ENCODE peak calls at places on chromosomes 13 and 19, in eight cellular contexts. K is skeletal muscle cell; Z is CD8-positive, alpha-beta memory T cell; C is fibroblast of lung; Q is AG04450; D is thoracic aorta; G is MM.1S; E is CD8-positive, alpha-beta T cell. R is an unnamed sample.

GRCh38 chr19:51055866-51056265 is 9.0 kb downstream of the KLK13 start:
- DNase-seq in K (no peak), E (no peak), G (no peak), D (no peak), Q (no peak), Z (no peak), C (no peak), R (peak)

GRCh38 chr19:38389101-38389925 is 816 bp downstream of the SPRED3 start:
- DNase-seq in C (peak), D (peak), E (no peak), Q (peak), K (peak), G (no peak), Z (no peak), R (peak)

GRCh38 chr13:113547248-113547971 is 37.1 kb upstream of the TFDP1 start:
- DNase-seq in K (no peak), C (peak), D (no peak), Z (no peak), G (no peak), Q (no peak), E (no peak), R (no peak)

GRCh38 chr19:53598361-53598760 is 33.4 kb upstream of the DPRX start:
- DNase-seq in Z (no peak), G (no peak), E (no peak), D (no peak), K (no peak), C (no peak), Q (no peak), R (no peak)

GRCh38 chr13:99311137-99311536 is 3.9 kb upstream of the GPR183 start:
- DNase-seq in Q (no peak), E (no peak), Z (no peak), G (no peak), D (no peak), C (peak), K (no peak), R (no peak)

GRCh38 chr13:44220948-44221347 is 152.7 kb upstream of the SERP2 start:
- DNase-seq in Z (no peak), C (no peak), E (no peak), G (no peak), Q (no peak), K (no peak), D (no peak), R (peak)

GRCh38 chr19:50555033-50555432 is 13.2 kb downstream of the LRRC4B start:
- DNase-seq in Q (no peak), E (no peak), G (no peak), K (no peak), D (no peak), Z (no peak), C (no peak), R (no peak)

GRCh38 chr19:4738734-4739133 is 15.1 kb upstream of the DPP9 start:
- DNase-seq in Q (no peak), C (no peak), G (no peak), D (no peak), E (no peak), Z (no peak), K (no peak), R (no peak)

GRCh38 chr19:47765522-47766358 is 12.8 kb upstream of the SELENOW start:
- DNase-seq in K (no peak), G (peak), Z (peak), D (no peak), Q (no peak), C (peak), E (no peak), R (peak)

GRCh38 chr13:44244288-44244687 is 129.3 kb upstream of the SERP2 start:
- DNase-seq in C (peak), E (no peak), K (no peak), G (no peak), D (no peak), Z (no peak), Q (no peak), R (no peak)

GRCh38 chr19:45952341-45952690 is 21.3 kb downstream of the NOVA2 start:
- DNase-seq in K (no peak), Z (no peak), G (no peak), C (no peak), D (no peak), E (no peak), Q (no peak), R (no peak)
- H3K4me3 ChIP-seq in K (no peak), Z (no peak), G (no peak), C (no peak), D (no peak), E (no peak), Q (no peak), R (no peak)

DNA sequence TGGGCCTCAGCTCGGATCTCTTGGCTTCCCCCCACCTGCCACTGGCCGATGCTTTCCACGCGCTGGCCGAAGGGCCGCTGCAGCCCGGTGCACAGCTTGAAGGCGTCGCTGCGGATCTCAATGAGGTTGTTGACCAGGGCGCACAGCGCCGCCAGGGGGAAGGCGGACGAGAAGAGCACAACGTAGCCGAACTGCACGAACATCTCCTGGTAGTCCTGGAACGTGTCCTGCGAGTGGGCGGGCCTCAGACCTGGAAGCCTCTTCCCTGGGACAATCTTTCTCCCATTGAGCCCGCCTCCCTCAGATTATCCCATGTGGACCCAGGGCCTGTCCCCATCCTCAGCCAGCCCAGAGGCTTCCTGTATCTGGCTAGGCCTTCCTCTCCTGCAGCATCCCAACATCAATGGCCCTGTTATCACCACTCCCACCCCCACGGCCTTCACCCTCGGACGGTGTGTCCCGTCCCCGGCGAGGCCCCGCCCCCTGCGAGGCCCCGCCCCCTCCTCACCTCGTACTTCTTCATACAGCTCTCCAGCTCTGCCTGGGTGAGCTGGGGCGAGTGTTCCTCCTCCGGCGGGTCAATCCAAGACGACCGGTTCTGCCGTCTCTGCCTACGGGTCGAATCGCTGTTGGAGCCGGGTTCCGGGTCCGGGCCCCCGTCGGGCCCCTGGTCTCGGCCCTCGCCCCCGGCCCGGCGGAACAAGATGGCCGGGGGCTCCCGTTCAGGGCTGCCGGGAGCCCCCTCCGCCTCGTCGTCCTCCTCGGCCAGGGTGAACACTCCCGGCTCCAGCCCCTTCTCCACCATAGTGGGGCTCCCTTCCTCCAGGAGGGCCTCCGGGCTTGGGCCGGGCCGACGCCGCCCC is 6.8 kb downstream of the ANO8 start:
- DNase-seq in Z (peak), E (no peak), K (no peak), D (no peak), C (no peak), Q (no peak), G (no peak), R (peak)
- H3K4me3 ChIP-seq in Z (peak), E (peak), K (peak), D (peak), C (no peak), Q (no peak), G (no peak), R (peak)

DNA sequence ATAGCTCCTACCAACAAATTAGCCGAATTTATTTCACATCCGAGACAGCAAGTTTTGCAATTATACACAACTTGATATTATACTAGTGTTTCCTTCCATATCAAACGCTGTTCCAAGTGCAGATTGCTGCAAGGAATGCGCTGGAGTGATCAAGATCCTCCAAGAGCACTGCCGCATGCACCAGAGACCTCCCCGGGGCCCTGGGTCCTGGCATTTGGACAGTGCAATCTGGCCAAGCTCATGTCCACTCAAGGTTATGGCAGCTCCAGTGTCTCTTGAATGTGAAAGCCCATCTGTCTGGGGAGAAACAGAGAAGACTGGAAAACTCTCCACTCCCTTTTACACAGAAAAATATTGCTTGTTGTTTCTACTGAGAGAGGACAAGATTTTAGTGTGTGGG is 111.9 kb downstream of the HSPH1 start:
- DNase-seq in K (no peak), C (no peak), Z (no peak), D (no peak), Q (no peak), G (no peak), E (no peak), R (no peak)
- H3K4me3 ChIP-seq in K (no peak), C (no peak), Z (no peak), D (no peak), Q (no peak), G (no peak), E (no peak), R (no peak)

GRCh38 chr19:12623361-12624031 is 12.8 kb downstream of the ZNF791 start:
- DNase-seq in C (peak), K (no peak), Z (no peak), Q (no peak), E (no peak), G (no peak), D (no peak), R (no peak)

GRCh38 chr19:12628040-12629022 is 17.6 kb downstream of the ZNF791 start:
- DNase-seq in Q (no peak), K (no peak), Z (no peak), D (no peak), C (peak), E (no peak), G (no peak), R (peak)

GRCh38 chr19:12629215-12629614 is 18.5 kb downstream of the ZNF791 start:
- DNase-seq in C (no peak), Q (no peak), E (no peak), Z (no peak), K (no peak), G (no peak), D (no peak), R (no peak)

GRCh38 chr19:12626958-12627357 is 16.2 kb downstream of the ZNF791 start:
- DNase-seq in Q (no peak), E (no peak), G (no peak), Z (no peak), D (no peak), K (no peak), C (no peak), R (no peak)
- H3K4me3 ChIP-seq in Q (no peak), E (no peak), G (no peak), Z (no peak), D (no peak), K (no peak), C (no peak), R (no peak)

DNA sequence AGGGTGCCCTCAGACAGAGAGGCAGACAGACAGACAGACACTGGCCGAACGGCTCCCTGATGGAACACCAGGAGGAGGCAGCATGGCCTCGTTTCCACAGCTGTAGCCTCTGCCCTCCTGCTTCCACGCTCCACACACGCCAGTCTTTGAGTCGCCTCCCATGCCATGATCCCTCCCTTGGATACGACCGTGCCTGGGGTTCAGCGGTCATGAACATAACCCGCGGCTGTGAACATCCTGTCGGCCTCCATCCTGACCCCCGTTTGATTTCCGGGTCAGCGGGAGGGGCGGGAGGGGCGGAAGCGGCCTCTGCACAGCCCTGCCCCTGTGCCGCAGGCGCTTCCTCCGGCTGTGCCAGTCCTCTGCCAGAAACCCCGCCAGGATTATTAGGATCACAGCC is 23.4 kb downstream of the GP6 start:
- DNase-seq in G (peak), K (no peak), E (no peak), C (no peak), D (no peak), Q (no peak), Z (no peak), R (no peak)
- H3K4me3 ChIP-seq in G (peak), K (no peak), E (no peak), C (no peak), D (no peak), Q (no peak), Z (no peak), R (no peak)

GRCh38 chr19:58395979-58396627 is 647 bp downstream of the RNF225 start:
- DNase-seq in G (no peak), Z (no peak), K (no peak), D (no peak), C (no peak), Q (no peak), E (no peak), R (no peak)
- H3K4me3 ChIP-seq in G (no peak), Z (no peak), K (peak), D (no peak), C (no peak), Q (no peak), E (no peak), R (peak)

GRCh38 chr13:35699805-35700204 is 223.3 kb upstream of the MAB21L1 start:
- DNase-seq in Z (no peak), K (no peak), Q (no peak), G (no peak), D (no peak), C (peak), E (no peak), R (no peak)
- H3K4me3 ChIP-seq in Z (no peak), K (peak), Q (peak), G (no peak), D (peak), C (peak), E (no peak), R (no peak)